ENCODE peak calls at places on chromosomes 2 and 18, in nine cellular contexts. A, Y, L, R, O, T, B, V and J are unnamed samples.

GRCh38 chr2:184756885-184757284 is 158.6 kb downstream of the ZNF804A start:
- DNase-seq in A (no peak), Y (no peak), L (no peak), R (peak), O (no peak), T (no peak), B (no peak), V (no peak), J (no peak)

GRCh38 chr18:79381811-79382311 is 13.9 kb upstream of the NFATC1 start:
- DNase-seq in A (no peak), Y (no peak), L (no peak), R (no peak), O (no peak), T (no peak), B (no peak), V (no peak), J (no peak)

GRCh38 chr2:176098366-176099158 is 1.0 kb upstream of the HOXD12 start:
- DNase-seq in A (no peak), Y (no peak), L (no peak), R (no peak), O (no peak), T (no peak), B (peak), V (no peak), J (no peak)

GRCh38 chr2:53549497-53549896 is 218.1 kb upstream of the CHAC2 start:
- DNase-seq in A (no peak), Y (no peak), L (no peak), R (no peak), O (no peak), T (peak), B (peak), V (no peak), J (no peak)

GRCh38 chr2:134124047-134124753 is 129.7 kb upstream of the MGAT5 start:
- DNase-seq in A (no peak), Y (no peak), L (peak), R (no peak), O (no peak), T (no peak), B (no peak), V (no peak), J (no peak)

GRCh38 chr2:223725494-223725893 is 111.9 kb downstream of the AP1S3 start:
- DNase-seq in A (no peak), Y (peak), L (peak), R (peak), O (peak), T (peak), B (peak), V (peak), J (peak)

GRCh38 chr2:213848631-213849030 is 562.2 kb upstream of the VWC2L start:
- DNase-seq in A (no peak), Y (peak), L (no peak), R (peak), O (no peak), T (no peak), B (no peak), V (peak), J (peak)

GRCh38 chr2:39524061-39524460 is 87.0 kb upstream of the MAP4K3 start:
- DNase-seq in A (no peak), Y (no peak), L (no peak), R (peak), O (no peak), T (no peak), B (no peak), V (peak), J (no peak)

GRCh38 chr2:84958135-84959044 is 12.6 kb upstream of the KCMF1 start:
- DNase-seq in A (no peak), Y (peak), L (peak), R (peak), O (no peak), T (no peak), B (peak), V (peak), J (peak)

GRCh38 chr18:8701546-8702118 is 3.7 kb upstream of the MTCL1 start:
- DNase-seq in A (no peak), Y (peak), L (no peak), R (peak), O (no peak), T (no peak), B (no peak), V (peak), J (no peak)

GRCh38 chr2:134679740-134680139 is 39.1 kb downstream of the TMEM163 start:
- DNase-seq in A (no peak), Y (no peak), L (no peak), R (no peak), O (no peak), T (no peak), B (no peak), V (no peak), J (no peak)

GRCh38 chr18:26103579-26103978 is 13.2 kb upstream of the SS18 start:
- DNase-seq in A (no peak), Y (no peak), L (peak), R (no peak), O (no peak), T (no peak), B (peak), V (no peak), J (no peak)

GRCh38 chr18:2978626-2979025 is 34.3 kb downstream of the LPIN2 start:
- DNase-seq in A (no peak), Y (peak), L (no peak), R (peak), O (no peak), T (no peak), B (no peak), V (peak), J (no peak)

GRCh38 chr2:232979871-232980461 is 33.1 kb downstream of the NGEF start:
- DNase-seq in A (no peak), Y (peak), L (peak), R (peak), O (no peak), T (no peak), B (no peak), V (peak), J (no peak)

GRCh38 chr2:218671654-218672566 is at the start of the genes RNF25 and STK36:
- DNase-seq in A (peak), Y (peak), L (peak), R (peak), O (peak), T (peak), B (peak), V (peak), J (peak)

GRCh38 chr2:219870023-219870422 is 242.6 kb downstream of the SLC4A3 start:
- DNase-seq in A (no peak), Y (no peak), L (no peak), R (no peak), O (no peak), T (no peak), B (no peak), V (no peak), J (no peak)

GRCh38 chr18:36697905-36698304 is 130.9 kb downstream of the TPGS2 start:
- DNase-seq in A (no peak), Y (peak), L (no peak), R (peak), O (no peak), T (no peak), B (no peak), V (peak), J (no peak)

GRCh38 chr18:75244336-75244735 is 33.7 kb downstream of the TSHZ1 start:
- DNase-seq in A (no peak), Y (no peak), L (no peak), R (no peak), O (no peak), T (no peak), B (peak), V (no peak), J (no peak)

GRCh38 chr2:232502901-232503791 is 15.5 kb upstream of the ECEL1 start:
- DNase-seq in A (no peak), Y (no peak), L (peak), R (peak), O (no peak), T (peak), B (peak), V (no peak), J (no peak)

GRCh38 chr18:73638709-73639108 is 508.9 kb downstream of the FBXO15 start:
- DNase-seq in A (no peak), Y (peak), L (no peak), R (peak), O (no peak), T (no peak), B (no peak), V (peak), J (peak)

GRCh38 chr2:12006841-12007240 is 260.4 kb downstream of the LPIN1 start:
- DNase-seq in A (no peak), Y (no peak), L (no peak), R (peak), O (no peak), T (no peak), B (peak), V (peak), J (no peak)
- H3K4me3 ChIP-seq in A (no peak), Y (no peak), L (no peak), R (no peak), O (no peak), T (no peak), B (no peak), V (no peak), J (no peak)

DNA sequence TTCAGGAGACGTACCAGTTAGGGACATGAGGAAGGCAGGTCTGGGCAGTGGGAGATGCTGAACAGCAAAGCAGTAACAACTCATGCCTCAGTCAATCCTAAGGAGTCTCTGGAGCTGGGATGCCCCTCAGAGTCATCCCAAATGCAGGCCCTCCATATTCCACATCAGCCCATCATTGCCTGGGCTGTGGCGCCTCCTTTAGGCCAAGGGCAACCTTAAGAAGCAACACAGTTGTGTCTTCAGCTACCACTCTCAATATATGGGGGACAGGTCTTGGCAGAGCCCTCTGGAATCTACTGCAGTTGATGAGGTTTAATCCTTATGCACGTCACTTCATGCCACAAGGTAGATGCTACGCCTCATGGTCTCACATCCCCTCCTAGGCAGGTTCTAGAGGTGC is 682.0 kb upstream of the RAB6C start:
- DNase-seq in A (no peak), Y (no peak), L (no peak), R (no peak), O (no peak), T (no peak), B (peak), V (no peak), J (no peak)
- TF ChIP-seq CTCF in A (no peak), Y (no peak), L (no peak), R (no peak), O (no peak), T (no peak), B (peak), V (no peak), J (no peak)

GRCh38 chr2:74036450-74037175 is 51.9 kb downstream of the TET3 start:
- DNase-seq in A (no peak), Y (no peak), L (no peak), R (no peak), O (no peak), T (no peak), B (no peak), V (no peak), J (no peak)
- H3K4me3 ChIP-seq in A (peak), Y (no peak), L (no peak), R (no peak), O (no peak), T (no peak), B (no peak), V (no peak), J (no peak)

GRCh38 chr2:100919316-100919715 is 82.8 kb upstream of the RPL31 start:
- DNase-seq in A (no peak), Y (no peak), L (no peak), R (no peak), O (no peak), T (no peak), B (peak), V (no peak), J (no peak)
- TF ChIP-seq CTCF in A (peak), Y (peak), L (no peak), R (peak), O (peak), T (peak), B (peak), V (peak), J (peak)